ENCODE peak calls at places on chromosomes 2 and 18, in seven cellular contexts. D is NCI-H69; V is aorta; L is stimulated activated CD8-positive, alpha-beta memory T cell treated with anti-CD3 and anti-CD28 coated beads, Interleukin-7, amount 100 ng/mL, for 1 hour; R is esophagus squamous epithelium; F is NCI-H226; Q is Right ventricle myocardium inferior. T is an unnamed sample.

GRCh38 chr2:5144159-5144558 is 548.0 kb upstream of the SOX11 start:
- DNase-seq in D (no peak), L (no peak), F (no peak), R (no peak), Q (no peak), V (no peak), T (no peak)

GRCh38 chr2:24771905-24772586 is 21.1 kb downstream of the PTRHD1 start:
- DNase-seq in L (no peak), V (no peak), F (no peak), D (no peak), R (no peak), Q (no peak), T (no peak)

GRCh38 chr2:168256448-168256847 is 9.1 kb upstream of the STK39 start:
- DNase-seq in F (no peak), V (no peak), L (no peak), D (peak), Q (no peak), R (no peak), T (no peak)

GRCh38 chr18:79613186-79613931 is 66.2 kb upstream of the CTDP1 start:
- DNase-seq in L (no peak), R (no peak), F (no peak), V (no peak), D (no peak), Q (no peak), T (no peak)

GRCh38 chr18:23226930-23227728 is 91.8 kb downstream of the CABLES1 start:
- DNase-seq in F (peak), V (peak), Q (no peak), D (peak), R (no peak), L (no peak), T (no peak)

GRCh38 chr18:10938241-10938640 is 211.1 kb downstream of the PIEZO2 start:
- DNase-seq in F (no peak), V (no peak), D (no peak), Q (no peak), R (no peak), L (no peak), T (no peak)

GRCh38 chr18:23924813-23925212 is 89.7 kb upstream of the TTC39C start:
- DNase-seq in V (peak), D (no peak), L (no peak), R (no peak), F (peak), Q (no peak), T (no peak)

GRCh38 chr2:203783496-203784203 is 77.2 kb downstream of the CD28 start:
- DNase-seq in L (no peak), R (no peak), F (no peak), V (no peak), Q (no peak), D (no peak), T (no peak)

GRCh38 chr2:120108049-120108448 is 95.2 kb downstream of the EPB41L5 start:
- DNase-seq in F (peak), L (no peak), R (no peak), Q (no peak), D (peak), V (no peak), T (peak)

GRCh38 chr2:167733750-167734149 is 513.6 kb downstream of the STK39 start:
- DNase-seq in D (no peak), V (no peak), F (no peak), Q (no peak), L (no peak), R (no peak), T (no peak)

GRCh38 chr18:61606759-61607158 is 273.5 kb downstream of the CDH20 start:
- DNase-seq in R (no peak), L (no peak), F (peak), D (peak), V (peak), Q (peak), T (peak)